ENCODE peak calls at places on chromosomes 11 and 22, in six cellular contexts. One of them, this sample, is unnamed.

GRCh38 chr11:38476808-38477565 is 1879.0 kb upstream of the RAG2 start:
- DNase-seq in stimulated activated CD8-positive, alpha-beta memory T cell treated with anti-CD3 and anti-CD28 coated beads, Interleukin-4, amount 100 ng/mL, for 4 hours: no peak
- DNase-seq in pulmonary artery endothelial cell: no peak
- DNase-seq in activated effector memory CD4-positive, alpha-beta T cell treated with Interleukin-2 at 50 U/mL for 16 hours: no peak
- DNase-seq in cerebellar cortex: no peak
- DNase-seq in NCI-H774: no peak
- DNase-seq in this sample: no peak

GRCh38 chr22:29106839-29107238 is 34.0 kb downstream of the KREMEN1 start:
- DNase-seq in stimulated activated CD8-positive, alpha-beta memory T cell treated with anti-CD3 and anti-CD28 coated beads, Interleukin-4, amount 100 ng/mL, for 4 hours: no peak
- DNase-seq in pulmonary artery endothelial cell: no peak
- DNase-seq in activated effector memory CD4-positive, alpha-beta T cell treated with Interleukin-2 at 50 U/mL for 16 hours: no peak
- DNase-seq in cerebellar cortex: no peak
- DNase-seq in NCI-H774: no peak
- DNase-seq in this sample: no peak

GRCh38 chr22:24444251-24444650 is 16.9 kb downstream of the ADORA2A start:
- DNase-seq in stimulated activated CD8-positive, alpha-beta memory T cell treated with anti-CD3 and anti-CD28 coated beads, Interleukin-4, amount 100 ng/mL, for 4 hours: no peak
- DNase-seq in pulmonary artery endothelial cell: no peak
- DNase-seq in activated effector memory CD4-positive, alpha-beta T cell treated with Interleukin-2 at 50 U/mL for 16 hours: no peak
- DNase-seq in cerebellar cortex: no peak
- DNase-seq in NCI-H774: no peak
- DNase-seq in this sample: no peak

GRCh38 chr11:72224587-72225410 is at the start of gene INPPL1:
- DNase-seq in stimulated activated CD8-positive, alpha-beta memory T cell treated with anti-CD3 and anti-CD28 coated beads, Interleukin-4, amount 100 ng/mL, for 4 hours: no peak
- DNase-seq in pulmonary artery endothelial cell: no peak
- DNase-seq in activated effector memory CD4-positive, alpha-beta T cell treated with Interleukin-2 at 50 U/mL for 16 hours: peak
- DNase-seq in cerebellar cortex: no peak
- DNase-seq in NCI-H774: no peak
- DNase-seq in this sample: peak

GRCh38 chr11:44257338-44258189 is 52.4 kb downstream of the ALX4 start:
- DNase-seq in stimulated activated CD8-positive, alpha-beta memory T cell treated with anti-CD3 and anti-CD28 coated beads, Interleukin-4, amount 100 ng/mL, for 4 hours: no peak
- DNase-seq in pulmonary artery endothelial cell: no peak
- DNase-seq in activated effector memory CD4-positive, alpha-beta T cell treated with Interleukin-2 at 50 U/mL for 16 hours: no peak
- DNase-seq in cerebellar cortex: no peak
- DNase-seq in NCI-H774: no peak
- DNase-seq in this sample: no peak

GRCh38 chr11:63641727-63642126 is 27.5 kb upstream of the PLAAT3 start:
- DNase-seq in stimulated activated CD8-positive, alpha-beta memory T cell treated with anti-CD3 and anti-CD28 coated beads, Interleukin-4, amount 100 ng/mL, for 4 hours: no peak
- DNase-seq in pulmonary artery endothelial cell: no peak
- DNase-seq in activated effector memory CD4-positive, alpha-beta T cell treated with Interleukin-2 at 50 U/mL for 16 hours: no peak
- DNase-seq in cerebellar cortex: no peak
- DNase-seq in NCI-H774: no peak
- DNase-seq in this sample: no peak

GRCh38 chr11:62556872-62557631 is 10.4 kb upstream of the AHNAK start:
- DNase-seq in stimulated activated CD8-positive, alpha-beta memory T cell treated with anti-CD3 and anti-CD28 coated beads, Interleukin-4, amount 100 ng/mL, for 4 hours: no peak
- DNase-seq in pulmonary artery endothelial cell: no peak
- DNase-seq in activated effector memory CD4-positive, alpha-beta T cell treated with Interleukin-2 at 50 U/mL for 16 hours: no peak
- DNase-seq in cerebellar cortex: peak
- DNase-seq in NCI-H774: no peak
- DNase-seq in this sample: no peak

GRCh38 chr11:19938866-19939265 is 221.4 kb downstream of the DBX1 start:
- DNase-seq in stimulated activated CD8-positive, alpha-beta memory T cell treated with anti-CD3 and anti-CD28 coated beads, Interleukin-4, amount 100 ng/mL, for 4 hours: no peak
- DNase-seq in pulmonary artery endothelial cell: no peak
- DNase-seq in activated effector memory CD4-positive, alpha-beta T cell treated with Interleukin-2 at 50 U/mL for 16 hours: no peak
- DNase-seq in cerebellar cortex: no peak
- DNase-seq in NCI-H774: peak
- DNase-seq in this sample: no peak

GRCh38 chr22:33477131-33478111 is 419.2 kb upstream of the SYN3 start:
- DNase-seq in stimulated activated CD8-positive, alpha-beta memory T cell treated with anti-CD3 and anti-CD28 coated beads, Interleukin-4, amount 100 ng/mL, for 4 hours: no peak
- DNase-seq in pulmonary artery endothelial cell: no peak
- DNase-seq in activated effector memory CD4-positive, alpha-beta T cell treated with Interleukin-2 at 50 U/mL for 16 hours: no peak
- DNase-seq in cerebellar cortex: no peak
- DNase-seq in NCI-H774: no peak
- DNase-seq in this sample: no peak

GRCh38 chr11:124738713-124739478 is 846 bp upstream of the NRGN start:
- DNase-seq in stimulated activated CD8-positive, alpha-beta memory T cell treated with anti-CD3 and anti-CD28 coated beads, Interleukin-4, amount 100 ng/mL, for 4 hours: no peak
- DNase-seq in pulmonary artery endothelial cell: no peak
- DNase-seq in activated effector memory CD4-positive, alpha-beta T cell treated with Interleukin-2 at 50 U/mL for 16 hours: no peak
- DNase-seq in cerebellar cortex: peak
- DNase-seq in NCI-H774: no peak
- DNase-seq in this sample: no peak

GRCh38 chr11:8757047-8757446 is 74.5 kb downstream of the RPL27A start:
- DNase-seq in stimulated activated CD8-positive, alpha-beta memory T cell treated with anti-CD3 and anti-CD28 coated beads, Interleukin-4, amount 100 ng/mL, for 4 hours: no peak
- DNase-seq in pulmonary artery endothelial cell: no peak
- DNase-seq in activated effector memory CD4-positive, alpha-beta T cell treated with Interleukin-2 at 50 U/mL for 16 hours: no peak
- DNase-seq in cerebellar cortex: no peak
- DNase-seq in NCI-H774: no peak
- DNase-seq in this sample: no peak

GRCh38 chr11:17531071-17531817 is 13.0 kb downstream of the USH1C start:
- DNase-seq in stimulated activated CD8-positive, alpha-beta memory T cell treated with anti-CD3 and anti-CD28 coated beads, Interleukin-4, amount 100 ng/mL, for 4 hours: no peak
- DNase-seq in pulmonary artery endothelial cell: no peak
- DNase-seq in activated effector memory CD4-positive, alpha-beta T cell treated with Interleukin-2 at 50 U/mL for 16 hours: no peak
- DNase-seq in cerebellar cortex: no peak
- DNase-seq in NCI-H774: peak
- DNase-seq in this sample: no peak

GRCh38 chr11:11476499-11476898 is 123.4 kb upstream of the CSNK2A3 start:
- DNase-seq in stimulated activated CD8-positive, alpha-beta memory T cell treated with anti-CD3 and anti-CD28 coated beads, Interleukin-4, amount 100 ng/mL, for 4 hours: no peak
- DNase-seq in pulmonary artery endothelial cell: no peak
- DNase-seq in activated effector memory CD4-positive, alpha-beta T cell treated with Interleukin-2 at 50 U/mL for 16 hours: no peak
- DNase-seq in cerebellar cortex: no peak
- DNase-seq in NCI-H774: no peak
- DNase-seq in this sample: no peak

GRCh38 chr11:19589567-19590260 is 122.9 kb upstream of the NAV2 start:
- DNase-seq in stimulated activated CD8-positive, alpha-beta memory T cell treated with anti-CD3 and anti-CD28 coated beads, Interleukin-4, amount 100 ng/mL, for 4 hours: no peak
- DNase-seq in pulmonary artery endothelial cell: no peak
- DNase-seq in activated effector memory CD4-positive, alpha-beta T cell treated with Interleukin-2 at 50 U/mL for 16 hours: no peak
- DNase-seq in cerebellar cortex: no peak
- DNase-seq in NCI-H774: no peak
- DNase-seq in this sample: no peak

GRCh38 chr22:20552450-20552894 is 45.1 kb downstream of the MED15 start:
- DNase-seq in stimulated activated CD8-positive, alpha-beta memory T cell treated with anti-CD3 and anti-CD28 coated beads, Interleukin-4, amount 100 ng/mL, for 4 hours: no peak
- DNase-seq in pulmonary artery endothelial cell: no peak
- DNase-seq in activated effector memory CD4-positive, alpha-beta T cell treated with Interleukin-2 at 50 U/mL for 16 hours: no peak
- DNase-seq in cerebellar cortex: no peak
- DNase-seq in NCI-H774: no peak
- DNase-seq in this sample: no peak